ENCODE peak calls at places on chromosomes 7 and 10, in seven cellular contexts. W is AG04450, J is pancreas, M is fibroblast of lung, E is right cardiac atrium, Y is mammary epithelial cell, I is tibial nerve. G is an unnamed sample.

GRCh38 chr10:132504501-132505272 is 32.9 kb upstream of the INPP5A start:
- DNase-seq in W (no peak), J (no peak), M (no peak), E (no peak), Y (no peak), I (no peak), G (no peak)

GRCh38 chr7:99597762-99598501 is at the start of gene TMEM225B:
- DNase-seq in W (no peak), J (no peak), M (no peak), E (no peak), Y (no peak), I (no peak), G (no peak)

GRCh38 chr7:41731486-41732278 is 28.8 kb upstream of the INHBA start:
- DNase-seq in W (no peak), J (no peak), M (no peak), E (no peak), Y (no peak), I (no peak), G (no peak)

GRCh38 chr10:17062009-17062408 is 67.6 kb downstream of the CUBN start:
- DNase-seq in W (no peak), J (no peak), M (peak), E (no peak), Y (peak), I (no peak), G (no peak)

GRCh38 chr7:82428186-82428961 is 15.2 kb downstream of the CACNA2D1 start:
- DNase-seq in W (peak), J (no peak), M (peak), E (no peak), Y (peak), I (no peak), G (no peak)

GRCh38 chr10:99450624-99451498 is 20.4 kb upstream of the GOT1 start:
- DNase-seq in W (no peak), J (no peak), M (no peak), E (no peak), Y (no peak), I (no peak), G (no peak)

GRCh38 chr10:22332116-22332692 is 11.3 kb downstream of the BMI1 start:
- DNase-seq in W (no peak), J (no peak), M (no peak), E (no peak), Y (no peak), I (no peak), G (no peak)

GRCh38 chr7:70028620-70029019 is 430.3 kb downstream of the AUTS2 start:
- DNase-seq in W (no peak), J (no peak), M (no peak), E (no peak), Y (no peak), I (no peak), G (no peak)

GRCh38 chr10:8445353-8445752 is 390.9 kb downstream of the GATA3 start:
- DNase-seq in W (no peak), J (no peak), M (no peak), E (no peak), Y (no peak), I (no peak), G (no peak)

GRCh38 chr7:137545059-137545730 is 201.7 kb upstream of the PTN start:
- DNase-seq in W (no peak), J (no peak), M (no peak), E (no peak), Y (no peak), I (no peak), G (no peak)

GRCh38 chr7:156515911-156516790 is 124.4 kb upstream of the RNF32 start:
- DNase-seq in W (no peak), J (no peak), M (no peak), E (no peak), Y (no peak), I (no peak), G (no peak)
- H3K27ac ChIP-seq in W (no peak), J (no peak), M (no peak), E (no peak), Y (no peak), I (no peak), G (no peak)

GRCh38 chr7:33986456-33986855 is 81.1 kb downstream of the BMPER start:
- DNase-seq in W (no peak), J (no peak), M (no peak), E (no peak), Y (no peak), I (no peak), G (no peak)

GRCh38 chr7:33982425-33982786 is 77.1 kb downstream of the BMPER start:
- DNase-seq in W (no peak), J (no peak), M (peak), E (no peak), Y (peak), I (no peak), G (no peak)

GRCh38 chr7:33981686-33982424 is 76.5 kb downstream of the BMPER start:
- DNase-seq in W (no peak), J (no peak), M (peak), E (no peak), Y (no peak), I (no peak), G (no peak)

GRCh38 chr7:33986951-33987948 is 81.9 kb downstream of the BMPER start:
- DNase-seq in W (peak), J (no peak), M (peak), E (no peak), Y (peak), I (no peak), G (no peak)
- H3K27ac ChIP-seq in W (peak), J (no peak), M (peak), E (no peak), Y (peak), I (peak), G (peak)

GRCh38 chr7:28630350-28630749 is 218.0 kb downstream of the CREB5 start:
- DNase-seq in W (no peak), J (no peak), M (peak), E (no peak), Y (no peak), I (no peak), G (no peak)
- H3K27ac ChIP-seq in W (no peak), J (no peak), M (no peak), E (no peak), Y (no peak), I (no peak), G (no peak)

DNA sequence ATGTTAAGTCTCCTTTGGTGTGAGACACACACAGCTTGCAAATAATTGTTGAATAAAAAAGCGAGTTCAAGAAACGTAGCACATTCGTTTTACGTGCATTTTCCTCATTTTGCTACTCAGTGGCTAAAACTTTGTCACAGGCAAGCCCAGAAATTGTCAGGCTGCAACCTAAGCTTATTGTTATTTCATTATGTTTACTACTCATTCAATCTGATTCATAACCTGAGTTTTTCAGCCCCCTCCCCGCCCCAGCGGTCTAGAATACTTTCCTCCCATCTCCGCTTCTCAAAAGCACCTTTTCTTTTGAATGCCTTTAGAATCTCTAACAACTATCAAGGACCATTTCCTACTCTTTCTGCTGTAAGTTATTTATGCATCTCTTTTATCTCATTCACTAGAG is 1.1 kb downstream of the FAM133B start:
- DNase-seq in W (no peak), J (no peak), M (no peak), E (no peak), Y (no peak), I (no peak), G (no peak)
- H3K27ac ChIP-seq in W (no peak), J (no peak), M (no peak), E (no peak), Y (peak), I (peak), G (peak)

GRCh38 chr7:25845341-25845923 is 306.6 kb upstream of the NFE2L3 start:
- DNase-seq in W (no peak), J (no peak), M (no peak), E (no peak), Y (no peak), I (no peak), G (no peak)

GRCh38 chr7:25847331-25848070 is 304.5 kb upstream of the NFE2L3 start:
- DNase-seq in W (no peak), J (no peak), M (peak), E (no peak), Y (no peak), I (no peak), G (no peak)

GRCh38 chr7:25844109-25844915 is 307.7 kb upstream of the NFE2L3 start:
- DNase-seq in W (no peak), J (no peak), M (no peak), E (no peak), Y (no peak), I (no peak), G (no peak)

GRCh38 chr7:25849361-25850184 is 302.4 kb upstream of the NFE2L3 start:
- DNase-seq in W (peak), J (no peak), M (peak), E (peak), Y (peak), I (peak), G (no peak)

DNA sequence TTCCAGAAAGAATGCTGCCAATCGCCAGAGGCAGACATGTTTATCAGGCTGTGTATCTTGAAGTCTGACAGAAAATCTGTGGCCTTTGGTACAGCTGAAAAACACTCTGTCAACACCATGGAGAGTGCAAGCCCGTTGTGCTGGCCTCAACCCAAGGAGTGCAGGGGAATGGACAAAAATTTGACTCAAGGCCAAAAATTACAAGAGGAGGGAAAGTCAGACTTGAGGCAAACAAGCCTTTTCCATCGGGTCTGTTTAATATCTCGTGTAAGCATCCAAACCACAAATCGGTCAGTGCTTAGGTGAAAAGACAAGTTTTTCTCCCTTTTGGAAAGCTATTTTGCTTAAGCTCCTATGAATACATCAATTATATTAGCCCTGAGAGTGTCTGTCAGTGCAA is 305.3 kb upstream of the NFE2L3 start:
- DNase-seq in W (peak), J (no peak), M (peak), E (peak), Y (peak), I (peak), G (no peak)
- H3K27ac ChIP-seq in W (no peak), J (no peak), M (no peak), E (peak), Y (no peak), I (no peak), G (peak)

DNA sequence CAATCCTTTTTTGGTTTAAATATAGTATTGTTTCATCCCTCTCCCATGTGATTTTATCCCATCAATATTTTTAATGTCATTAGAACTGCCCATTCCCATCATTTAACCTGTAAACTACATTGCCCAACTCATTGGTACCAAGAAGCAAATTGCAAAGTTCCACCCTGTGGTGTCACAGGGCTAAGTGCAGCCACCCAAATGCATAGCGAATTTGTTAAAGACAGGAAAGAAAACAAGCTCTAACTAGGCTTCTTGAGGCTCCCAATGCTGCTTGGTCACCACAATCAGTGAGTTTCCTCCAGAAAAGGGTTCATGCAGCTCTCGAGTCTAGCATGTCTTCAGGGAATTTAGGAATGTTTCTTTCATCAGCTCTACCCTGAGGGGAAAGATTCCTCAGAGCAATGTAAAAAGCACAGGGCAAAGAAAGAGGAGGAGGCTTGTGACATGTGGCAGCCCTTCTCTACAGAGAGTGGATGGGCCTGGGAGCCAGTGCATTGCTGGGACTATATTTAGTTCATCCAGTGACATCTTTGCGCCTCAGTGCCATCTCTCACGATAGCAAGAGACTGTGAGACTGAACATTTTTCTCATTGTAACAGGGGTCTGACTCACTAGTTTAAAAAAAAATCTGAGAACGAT is 58.1 kb downstream of the CAV1 start:
- DNase-seq in W (no peak), J (no peak), M (peak), E (peak), Y (no peak), I (no peak), G (no peak)
- H3K27ac ChIP-seq in W (peak), J (no peak), M (peak), E (peak), Y (no peak), I (no peak), G (no peak)